ENCODE peak calls at places on chromosome 1, in seven cellular contexts. S is Calu3, R is GM13976, B is osteoblast, U is pancreas, A is heart right ventricle, Y is SK-N-SH. I is an unnamed sample.
A peak's percentile ranks its signal among the peaks of the same experiment; 100 is the strongest.

GRCh38 chr1:211812584-211812983 is 18.0 kb downstream of the LPGAT1 start:
- DNase-seq in R (no peak), Y (no peak), U (no peak), B (no peak), S (no peak), A (no peak), I (no peak)

GRCh38 chr1:167173516-167174184 is 47.0 kb upstream of the POU2F1 start:
- DNase-seq in S (no peak), Y (no peak), B (no peak), R (no peak), U (no peak), A (no peak), I (no peak)

GRCh38 chr1:2322065-2322571 is 69.2 kb downstream of the MORN1 start:
- DNase-seq in S (peak; percentile 36), B (peak; percentile 99), Y (no peak), U (peak; percentile 61), A (peak; percentile 81), R (no peak), I (no peak)

GRCh38 chr1:58823481-58824010 is 39.7 kb upstream of the JUN start:
- DNase-seq in Y (no peak), U (no peak), S (peak; percentile 66), A (no peak), R (no peak), B (peak; percentile 92), I (no peak)

GRCh38 chr1:229456016-229456415 is 22.1 kb upstream of the ACTA1 start:
- DNase-seq in U (no peak), A (no peak), B (no peak), Y (no peak), R (no peak), S (no peak), I (no peak)

GRCh38 chr1:5975133-5975880 is 16.9 kb downstream of the NPHP4 start:
- DNase-seq in A (no peak), Y (peak; percentile 84), U (peak; percentile 70), S (peak; percentile 63), B (peak; percentile 92), R (peak; percentile 58), I (peak; percentile 57)

GRCh38 chr1:151720190-151720953 is 950 bp upstream of the RIIAD1 start:
- DNase-seq in Y (no peak), S (no peak), R (peak; percentile 72), A (no peak), U (no peak), B (peak; percentile 90), I (peak; percentile 32)

GRCh38 chr1:42952353-42953001 is 6.2 kb downstream of the SLC2A1 start:
- DNase-seq in A (no peak), U (no peak), R (peak; percentile 69), Y (no peak), S (no peak), B (peak; percentile 50), I (no peak)

GRCh38 chr1:42221952-42222606 is 57.5 kb upstream of the GUCA2A start:
- DNase-seq in Y (no peak), B (peak; percentile 79), A (no peak), S (no peak), U (no peak), R (no peak), I (no peak)

GRCh38 chr1:221097479-221098281 is 218.4 kb downstream of the HLX start:
- DNase-seq in A (no peak), Y (no peak), U (no peak), S (no peak), B (peak; percentile 64), R (no peak), I (no peak)

GRCh38 chr1:227934476-227935313 is 13.0 kb downstream of the WNT9A start:
- DNase-seq in S (no peak), B (peak; percentile 53), U (peak; percentile 21), Y (no peak), R (no peak), A (no peak), I (peak; percentile 78)

GRCh38 chr1:150281221-150281757 is 1.1 kb upstream of the CIART start:
- DNase-seq in B (no peak), Y (peak; percentile 50), A (peak; percentile 81), U (peak; percentile 68), R (peak; percentile 59), S (peak; percentile 85), I (peak; percentile 83)

GRCh38 chr1:26287033-26287711 is 7.3 kb downstream of the SH3BGRL3 start:
- DNase-seq in U (no peak), A (peak; percentile 60), Y (no peak), S (no peak), R (peak; percentile 68), B (peak; percentile 89), I (peak; percentile 93)

GRCh38 chr1:16924919-16925477 is 3.3 kb downstream of the CROCC start:
- DNase-seq in U (peak; percentile 28), R (no peak), S (no peak), A (no peak), Y (peak; percentile 77), B (peak; percentile 95), I (no peak)
- TF ChIP-seq CTCF in U (no peak), R (no peak), S (no peak), A (no peak), Y (peak; percentile 40), B (peak; percentile 9), I (no peak)

GRCh38 chr1:11069233-11069950 is 9.6 kb upstream of the SRM start:
- DNase-seq in R (peak; percentile 11), A (no peak), S (no peak), Y (no peak), U (no peak), B (peak; percentile 62), I (no peak)

GRCh38 chr1:11071463-11072215 is 11.8 kb upstream of the SRM start:
- DNase-seq in A (no peak), S (no peak), B (peak; percentile 22), Y (no peak), U (peak; percentile 72), R (peak; percentile 11), I (no peak)

GRCh38 chr1:11068556-11069232 is 8.9 kb upstream of the SRM start:
- DNase-seq in A (no peak), B (peak; percentile 62), U (no peak), R (peak; percentile 13), Y (no peak), S (no peak), I (no peak)

GRCh38 chr1:11070876-11071275 is 11.1 kb upstream of the SRM start:
- DNase-seq in B (peak; percentile 13), S (no peak), A (no peak), Y (no peak), U (no peak), R (peak; percentile 9), I (no peak)

GRCh38 chr1:11072216-11072917 is 12.5 kb upstream of the SRM start:
- DNase-seq in A (no peak), B (peak; percentile 27), Y (no peak), U (peak; percentile 36), S (no peak), R (peak; percentile 70), I (no peak)
- TF ChIP-seq CTCF in A (no peak), B (no peak), Y (no peak), U (no peak), S (no peak), R (peak; percentile 48), I (no peak)

GRCh38 chr1:111802984-111803383 is 47.3 kb downstream of the DDX20 start:
- DNase-seq in S (no peak), A (no peak), Y (no peak), U (no peak), R (no peak), B (peak; percentile 75), I (no peak)

GRCh38 chr1:111802110-111802509 is 46.4 kb downstream of the DDX20 start:
- DNase-seq in U (no peak), Y (no peak), B (no peak), R (no peak), S (no peak), A (peak; percentile 27), I (no peak)

GRCh38 chr1:111803951-111804350 is 48.2 kb downstream of the DDX20 start:
- DNase-seq in Y (no peak), B (no peak), S (no peak), R (no peak), U (no peak), A (no peak), I (no peak)

GRCh38 chr1:111798580-111798979 is 42.9 kb downstream of the DDX20 start:
- DNase-seq in A (no peak), Y (no peak), B (no peak), S (no peak), U (no peak), R (no peak), I (no peak)

GRCh38 chr1:111801071-111801850 is 45.6 kb downstream of the DDX20 start:
- DNase-seq in R (no peak), A (peak; percentile 65), B (peak; percentile 72), Y (peak; percentile 29), S (peak; percentile 2), U (no peak), I (no peak)
- TF ChIP-seq CTCF in R (no peak), A (no peak), B (no peak), Y (no peak), S (no peak), U (no peak), I (no peak)

GRCh38 chr1:201480231-201481003 is 11.4 kb upstream of the PHLDA3 start:
- DNase-seq in B (peak; percentile 88), A (peak; percentile 81), S (peak; percentile 95), R (peak; percentile 83), U (peak; percentile 88), Y (no peak), I (peak; percentile 80)
- TF ChIP-seq CTCF in B (no peak), A (no peak), S (no peak), R (no peak), U (no peak), Y (no peak), I (no peak)

DNA sequence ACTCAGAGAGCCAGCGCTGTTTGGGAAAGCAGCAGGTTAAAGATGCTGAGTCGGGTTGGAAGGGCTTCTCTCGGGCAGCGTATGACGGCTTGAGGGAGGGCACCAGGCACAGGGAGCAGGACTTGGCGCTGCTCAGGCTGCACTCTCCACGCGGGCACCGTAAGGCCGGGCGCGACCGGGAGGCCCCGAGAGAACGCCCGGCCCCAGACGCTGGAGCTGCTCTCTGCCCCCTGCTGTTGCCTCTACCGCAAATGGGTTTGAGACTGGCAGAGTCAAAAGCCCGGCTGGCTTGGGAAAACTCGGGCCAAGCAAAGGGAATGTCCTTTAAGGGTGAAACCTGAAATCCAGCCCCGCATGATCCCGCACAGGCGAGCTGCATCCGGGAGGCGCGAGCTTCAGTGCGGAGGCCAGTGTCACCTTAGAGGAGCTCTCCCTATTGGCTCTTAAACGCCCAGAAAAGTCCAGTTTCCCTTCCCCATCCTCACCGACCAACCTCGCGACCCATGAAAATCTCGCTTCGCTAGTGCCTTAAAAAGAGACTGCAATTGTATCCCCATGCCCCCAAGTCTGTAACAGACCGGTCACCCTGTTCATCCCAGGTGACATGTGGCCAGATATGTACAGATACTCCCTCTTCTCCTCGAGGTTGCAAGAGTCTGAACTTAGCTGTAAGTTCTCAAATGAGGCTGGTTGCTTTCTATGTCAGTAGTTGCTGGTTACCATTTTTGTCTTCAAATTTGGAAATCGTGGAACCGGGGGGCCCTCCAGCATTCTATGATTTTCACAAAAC is 1.1 kb downstream of the PRRX1 start:
- DNase-seq in Y (peak; percentile 64), A (no peak), B (peak; percentile 89), S (peak; percentile 66), R (peak; percentile 37), U (peak; percentile 35), I (no peak)
- TF ChIP-seq CTCF in Y (peak; percentile 42), A (no peak), B (peak; percentile 29), S (peak; percentile 21), R (no peak), U (no peak), I (no peak)

I was measured in activated CD8-positive, alpha-beta T cell treated with anti-CD3 and anti-CD28 coated beads for 36 hours.